ENCODE peak calls at places on chromosome 3, in four cellular contexts. D, O, C and I are unnamed samples. For H3K4me1, the result is how much of the 10 kb centered on the place peaks cover.

GRCh38 chr3:86995537-86995936 is 4.6 kb upstream of the VGLL3 start:
- DNase-seq in D (no peak), O (no peak), C (no peak), I (no peak)

GRCh38 chr3:183734750-183735284 is 37.2 kb downstream of the YEATS2 start:
- DNase-seq in D (no peak), O (no peak), C (no peak), I (peak)

GRCh38 chr3:78256123-78256522 is 1216.2 kb downstream of the ROBO2 start:
- DNase-seq in D (no peak), O (no peak), C (no peak), I (no peak)

GRCh38 chr3:52444860-52445793 is at the start of gene SEMA3G:
- DNase-seq in D (peak), O (peak), C (peak), I (peak)

GRCh38 chr3:171354049-171354705 is 106.0 kb downstream of the TNIK start:
- DNase-seq in D (no peak), O (no peak), C (no peak), I (no peak)

GRCh38 chr3:197791120-197792018 is at the start of gene LRCH3:
- DNase-seq in D (peak), O (peak), C (peak), I (peak)

GRCh38 chr3:42960282-42960681 is 18.8 kb upstream of the GASK1A start:
- DNase-seq in D (no peak), O (no peak), C (no peak), I (peak)

GRCh38 chr3:48776854-48777253 is 59.8 kb upstream of the IP6K2 start:
- DNase-seq in D (no peak), O (no peak), C (no peak), I (no peak)

GRCh38 chr3:109803274-109803673 is 465.9 kb upstream of the DPPA4 start:
- DNase-seq in D (no peak), O (no peak), C (no peak), I (no peak)

GRCh38 chr3:54986294-54986693 is 58.4 kb upstream of the LRTM1 start:
- DNase-seq in D (no peak), O (no peak), C (no peak), I (no peak)

GRCh38 chr3:107753494-107753893 is 230.7 kb downstream of the BBX start:
- DNase-seq in D (peak), O (no peak), C (peak), I (peak)

GRCh38 chr3:194632211-194632982 is 822 bp downstream of the TMEM44 start:
- DNase-seq in D (no peak), O (no peak), C (no peak), I (peak)

GRCh38 chr3:192514081-192514753 is 213.1 kb downstream of the FGF12 start:
- DNase-seq in D (no peak), O (no peak), C (peak), I (peak)

GRCh38 chr3:192516850-192517249 is 210.5 kb downstream of the FGF12 start:
- DNase-seq in D (no peak), O (no peak), C (no peak), I (no peak)

GRCh38 chr3:192515661-192516040 is 211.7 kb downstream of the FGF12 start:
- DNase-seq in D (no peak), O (no peak), C (no peak), I (no peak)

GRCh38 chr3:192514754-192515660 is 212.3 kb downstream of the FGF12 start:
- DNase-seq in D (no peak), O (no peak), C (peak), I (no peak)
- TF ChIP-seq CTCF in D (no peak), O (peak), C (peak), I (peak)

DNA sequence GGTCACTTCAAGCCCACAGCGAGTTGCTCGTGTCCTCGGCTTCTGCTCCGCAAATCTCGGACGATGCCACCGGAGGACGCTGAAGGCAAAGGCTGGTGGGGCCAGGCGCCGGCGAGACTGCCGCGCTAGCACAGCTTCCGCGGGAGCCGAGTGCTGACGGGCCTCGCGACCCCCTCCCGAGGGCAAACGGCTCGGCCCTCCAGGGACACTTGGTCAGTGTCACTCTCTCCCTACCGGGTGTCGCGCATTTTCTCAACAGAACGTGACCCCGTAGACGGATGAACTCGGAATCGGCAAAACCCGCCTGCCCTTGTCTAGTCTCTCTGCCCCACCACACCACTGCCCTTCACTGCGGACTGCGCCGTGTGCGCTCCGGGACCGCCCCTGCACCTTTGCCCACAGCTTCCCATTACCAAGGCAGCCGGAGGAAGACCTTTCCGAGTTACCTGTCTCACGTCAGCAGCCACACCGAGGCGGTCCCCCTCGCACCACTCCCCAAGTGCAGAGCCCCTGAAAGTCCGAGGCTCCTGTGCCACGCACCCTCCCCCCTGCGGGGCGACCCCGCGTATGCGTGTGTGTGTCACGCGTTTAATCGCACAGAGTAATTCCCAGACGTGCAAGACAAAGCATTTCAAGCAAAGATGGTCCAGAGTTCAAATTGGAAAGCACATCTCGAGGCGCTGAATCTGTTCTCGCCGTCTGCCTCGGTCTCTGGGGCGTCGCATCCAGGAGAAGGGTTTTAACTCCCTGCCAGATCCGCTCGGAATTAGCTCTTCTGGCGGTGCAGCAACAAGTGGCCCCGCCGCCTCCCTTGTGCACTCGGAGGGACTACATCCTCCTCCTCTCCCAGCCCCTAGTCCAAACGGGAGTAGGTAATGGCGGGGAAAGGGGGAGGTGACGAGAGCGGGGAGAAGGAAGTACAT is 245.0 kb upstream of the TOPAZ1 start:
- DNase-seq in D (no peak), O (no peak), C (peak), I (peak)
- H3K4me1 ChIP-seq in D (under half), O (half or more), C (under half), I (under half)

GRCh38 chr3:160577551-160578195 is 12.3 kb upstream of the KPNA4 start:
- DNase-seq in D (no peak), O (no peak), C (no peak), I (peak)
- TF ChIP-seq CTCF in D (no peak), O (no peak), C (peak), I (no peak)

GRCh38 chr3:128618398-128618726 is 32.3 kb downstream of the RPN1 start:
- DNase-seq in D (no peak), O (no peak), C (no peak), I (no peak)

GRCh38 chr3:128619146-128619890 is 31.3 kb downstream of the RPN1 start:
- DNase-seq in D (no peak), O (no peak), C (no peak), I (peak)

GRCh38 chr3:128617557-128618397 is 32.8 kb downstream of the RPN1 start:
- DNase-seq in D (peak), O (peak), C (peak), I (peak)

GRCh38 chr3:128616516-128617269 is 33.9 kb downstream of the RPN1 start:
- DNase-seq in D (no peak), O (no peak), C (no peak), I (no peak)

GRCh38 chr3:128617270-128617556 is 33.4 kb downstream of the RPN1 start:
- DNase-seq in D (no peak), O (no peak), C (no peak), I (no peak)
- H3K4me1 ChIP-seq in D (under half), O (under half), C (under half), I (under half)

DNA sequence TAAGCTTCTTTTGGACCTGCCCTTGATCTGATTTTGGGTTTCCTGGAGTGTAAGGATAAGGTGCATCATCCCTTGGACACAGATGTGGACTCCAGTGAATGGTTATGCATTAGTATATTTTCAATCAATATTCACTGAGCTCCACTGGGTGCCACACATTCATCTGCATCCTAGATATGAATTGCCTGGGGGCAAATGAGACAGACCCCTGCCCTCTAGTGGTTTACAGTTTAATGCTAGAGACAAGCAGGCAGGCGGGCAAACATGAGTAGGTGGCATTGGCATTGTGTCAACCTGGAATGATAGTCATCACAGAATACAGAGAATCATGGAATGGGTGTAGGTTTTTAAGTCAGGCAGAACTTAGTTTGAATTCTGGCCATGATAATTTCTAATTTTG is 252.5 kb upstream of the SOX14 start:
- DNase-seq in D (no peak), O (no peak), C (no peak), I (no peak)
- TF ChIP-seq CTCF in D (no peak), O (no peak), C (peak), I (no peak)

GRCh38 chr3:103791786-103792515 is 1357.1 kb downstream of the ZPLD1 start:
- DNase-seq in D (no peak), O (no peak), C (no peak), I (no peak)
- H3K4me1 ChIP-seq in D (under half), O (under half), C (under half), I (under half)

DNA sequence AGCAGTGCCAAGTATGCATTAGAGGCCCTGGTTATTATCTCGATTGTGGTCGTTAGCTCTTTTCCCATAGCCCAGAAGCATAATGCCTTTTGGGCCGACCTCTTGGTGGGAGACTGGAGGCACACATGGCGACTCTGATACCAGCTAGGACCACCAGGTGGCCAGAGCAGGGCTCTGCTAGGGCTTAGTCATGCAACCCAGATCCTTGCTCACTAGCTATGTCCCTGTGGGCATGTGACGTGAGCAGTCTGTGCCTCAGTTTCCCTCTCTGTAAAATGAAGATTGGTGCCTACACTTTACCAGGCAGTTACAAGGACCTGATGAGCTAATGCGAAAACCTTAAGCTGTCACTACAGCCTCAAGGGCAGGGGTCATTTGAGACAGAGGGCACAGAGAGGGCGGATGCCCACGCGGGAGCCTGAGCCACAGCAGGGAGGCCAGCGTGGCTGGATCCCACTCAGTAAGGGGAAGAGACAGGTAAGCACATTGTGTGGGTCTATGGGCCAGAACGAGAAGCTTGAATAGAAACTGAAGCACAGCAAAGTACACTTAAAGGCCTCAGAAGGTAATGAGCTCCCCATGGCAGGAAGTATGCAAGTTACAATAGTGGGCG is 8.8 kb downstream of the KLF15 start:
- DNase-seq in D (peak), O (no peak), C (peak), I (no peak)
- TF ChIP-seq CTCF in D (no peak), O (peak), C (peak), I (peak)